ENCODE peak calls at places on chromosomes 11 and 22, in six cellular contexts. E, D, O, V, I and L are unnamed samples.
A peak's percentile ranks its signal among the peaks of the same experiment; 100 is the strongest.

GRCh38 chr11:1162498-1163311 is 5.0 kb downstream of the MUC5AC start:
- DNase-seq in E (no peak), D (no peak), O (no peak), V (no peak), I (peak; percentile 7), L (peak; percentile 60)

GRCh38 chr11:128394436-128395089 is 192.8 kb downstream of the ETS1 start:
- DNase-seq in E (peak; percentile 72), D (no peak), O (no peak), V (no peak), I (peak; percentile 59), L (no peak)

GRCh38 chr22:47693606-47694005 is 931.2 kb downstream of the TBC1D22A start:
- DNase-seq in E (no peak), D (peak; percentile 55), O (no peak), V (no peak), I (no peak), L (no peak)

GRCh38 chr11:75347781-75348613 is 3.5 kb downstream of the ARRB1 start:
- DNase-seq in E (peak; percentile 91), D (no peak), O (no peak), V (peak; percentile 45), I (peak; percentile 54), L (peak; percentile 33)

GRCh38 chr11:77517753-77518152 is 43.9 kb upstream of the PAK1 start:
- DNase-seq in E (no peak), D (no peak), O (no peak), V (no peak), I (no peak), L (no peak)

GRCh38 chr22:29260031-29260560 is 7.7 kb downstream of the RHBDD3 start:
- DNase-seq in E (no peak), D (no peak), O (no peak), V (no peak), I (no peak), L (no peak)

GRCh38 chr11:104142701-104143100 is 21.2 kb downstream of the PDGFD start:
- DNase-seq in E (no peak), D (no peak), O (no peak), V (no peak), I (no peak), L (no peak)

GRCh38 chr11:103354656-103355055 is 245.4 kb downstream of the DYNC2H1 start:
- DNase-seq in E (no peak), D (no peak), O (no peak), V (no peak), I (no peak), L (no peak)

GRCh38 chr22:33539902-33540751 is 380.1 kb downstream of the LARGE1 start:
- DNase-seq in E (no peak), D (no peak), O (no peak), V (peak; percentile 83), I (peak; percentile 72), L (no peak)

GRCh38 chr11:61529537-61530225 is 21.1 kb downstream of the LRRC10B start:
- DNase-seq in E (no peak), D (no peak), O (no peak), V (no peak), I (peak; percentile 59), L (no peak)

GRCh38 chr11:36333897-36334296 is 37.8 kb downstream of the PRR5L start:
- DNase-seq in E (peak; percentile 62), D (peak; percentile 42), O (peak; percentile 53), V (no peak), I (no peak), L (peak; percentile 29)

GRCh38 chr22:32847067-32847491 is 45.6 kb downstream of the TIMP3 start:
- DNase-seq in E (peak; percentile 33), D (no peak), O (no peak), V (peak; percentile 78), I (no peak), L (no peak)

GRCh38 chr22:42972592-42973535 is 42.1 kb downstream of the PACSIN2 start:
- DNase-seq in E (no peak), D (no peak), O (no peak), V (no peak), I (no peak), L (no peak)

GRCh38 chr11:128694618-128695481 is 978 bp downstream of the FLI1 start:
- DNase-seq in E (no peak), D (no peak), O (peak; percentile 66), V (no peak), I (no peak), L (peak; percentile 81)

GRCh38 chr22:42844756-42845155 is 12.3 kb downstream of the ARFGAP3 start:
- DNase-seq in E (peak; percentile 5), D (no peak), O (no peak), V (no peak), I (no peak), L (no peak)

GRCh38 chr22:32661737-32662586 is 139.5 kb upstream of the TIMP3 start:
- DNase-seq in E (peak; percentile 66), D (no peak), O (no peak), V (no peak), I (no peak), L (no peak)

GRCh38 chr11:44893250-44894216 is 57.1 kb downstream of the TP53I11 start:
- DNase-seq in E (no peak), D (no peak), O (peak; percentile 55), V (peak; percentile 66), I (peak; percentile 47), L (no peak)

GRCh38 chr22:40176921-40177737 is 596 bp upstream of the TNRC6B start:
- DNase-seq in E (peak; percentile 76), D (no peak), O (peak; percentile 73), V (peak; percentile 35), I (peak; percentile 46), L (no peak)

GRCh38 chr11:28110839-28111235 is 2.6 kb downstream of the METTL15 start:
- DNase-seq in E (peak; percentile 35), D (no peak), O (no peak), V (no peak), I (no peak), L (no peak)

GRCh38 chr11:126544311-126545056 is 189.0 kb downstream of the ST3GAL4 start:
- DNase-seq in E (peak; percentile 32), D (no peak), O (peak; percentile 94), V (no peak), I (peak; percentile 30), L (peak; percentile 83)

GRCh38 chr11:67117667-67118058 is 1.4 kb upstream of the KDM2A start:
- DNase-seq in E (peak; percentile 52), D (no peak), O (peak; percentile 62), V (peak; percentile 19), I (peak; percentile 61), L (peak; percentile 78)

GRCh38 chr22:44411226-44412135 is 86.6 kb downstream of the RTL6 start:
- DNase-seq in E (no peak), D (no peak), O (no peak), V (no peak), I (no peak), L (peak; percentile 55)

GRCh38 chr11:45896392-45897068 is 10.5 kb downstream of the FREY1 start:
- DNase-seq in E (no peak), D (no peak), O (peak; percentile 84), V (no peak), I (no peak), L (peak; percentile 94)

GRCh38 chr11:1759151-1759850 is 4.4 kb downstream of the CTSD start:
- DNase-seq in E (no peak), D (no peak), O (no peak), V (no peak), I (no peak), L (peak; percentile 49)

GRCh38 chr22:43443072-43443471 is 31.3 kb downstream of the MPPED1 start:
- DNase-seq in E (no peak), D (no peak), O (no peak), V (no peak), I (no peak), L (peak; percentile 49)

GRCh38 chr22:24090581-24090980 is 79.5 kb downstream of the CABIN1 start:
- DNase-seq in E (no peak), D (no peak), O (no peak), V (no peak), I (no peak), L (no peak)

GRCh38 chr11:44638032-44638431 is 72.6 kb downstream of the CD82 start:
- DNase-seq in E (peak; percentile 41), D (peak; percentile 78), O (no peak), V (no peak), I (no peak), L (no peak)

GRCh38 chr22:47151490-47151889 is 389.0 kb downstream of the TBC1D22A start:
- DNase-seq in E (peak; percentile 42), D (no peak), O (no peak), V (no peak), I (no peak), L (no peak)

GRCh38 chr11:82936261-82936660 is 34.7 kb downstream of the DDIAS start:
- DNase-seq in E (peak; percentile 81), D (no peak), O (no peak), V (no peak), I (no peak), L (no peak)

GRCh38 chr22:30340911-30341685 is 14.4 kb upstream of the TBC1D10A start:
- DNase-seq in E (no peak), D (no peak), O (no peak), V (peak; percentile 44), I (no peak), L (peak; percentile 17)

GRCh38 chr11:19398772-19399542 is 158.2 kb upstream of the E2F8 start:
- DNase-seq in E (peak; percentile 68), D (no peak), O (no peak), V (peak; percentile 79), I (peak; percentile 37), L (no peak)

DNA sequence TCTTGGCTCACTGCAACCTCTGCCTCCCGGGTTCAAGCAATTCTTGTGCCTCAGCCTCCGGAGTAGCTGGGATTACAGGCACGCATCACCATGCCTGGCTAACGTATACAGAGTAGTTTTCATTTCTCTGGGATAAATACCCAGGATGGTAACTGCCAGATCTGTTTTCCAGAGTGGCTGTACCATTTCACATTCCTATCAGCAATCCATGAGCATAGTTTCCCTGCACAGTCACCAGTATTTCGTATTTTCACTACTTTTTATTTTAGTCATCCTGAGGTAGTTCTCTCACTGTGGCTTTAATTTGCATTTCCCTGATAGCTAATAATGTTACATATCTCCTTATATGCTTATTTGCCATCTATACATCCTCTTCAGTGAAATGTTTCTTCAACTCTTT is 11.0 kb upstream of the SCARF2 start:
- DNase-seq in E (no peak), D (no peak), O (no peak), V (no peak), I (no peak), L (no peak)
- H3K36me3 ChIP-seq in E (peaks cover 14% of the 10 kb centered on the region), D (peaks cover 24% of the 10 kb centered on the region), O (no peaks in the 10 kb centered on the region), V (peaks cover 15% of the 10 kb centered on the region), I (no peaks in the 10 kb centered on the region), L (no peaks in the 10 kb centered on the region)

GRCh38 chr11:34621876-34622275 is 983 bp downstream of the EHF start:
- DNase-seq in E (no peak), D (no peak), O (no peak), V (no peak), I (no peak), L (no peak)
- H3K4me3 ChIP-seq in E (no peak overlapping the region), D (no peak overlapping the region), O (no peak overlapping the region), V (no peak overlapping the region), I (no peak overlapping the region), L (no peak overlapping the region)

DNA sequence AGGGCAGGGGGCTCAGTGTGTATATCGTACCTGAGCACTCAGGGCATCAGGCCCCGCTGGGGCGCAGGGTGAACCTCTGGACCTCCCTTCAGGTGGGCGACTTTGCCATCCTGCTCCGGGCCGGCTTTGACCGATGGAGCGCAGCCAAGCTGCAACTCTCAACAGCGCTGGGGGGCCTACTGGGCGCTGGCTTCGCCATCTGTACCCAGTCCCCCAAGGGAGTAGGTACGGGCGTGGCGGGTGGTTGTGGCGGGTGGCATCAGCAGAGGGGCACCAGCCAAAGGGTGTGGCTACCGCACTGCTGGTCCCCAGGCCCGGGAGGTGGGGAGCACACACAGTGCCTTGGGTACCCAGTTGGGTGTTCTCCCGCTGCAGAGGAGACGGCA is 6.3 kb downstream of the SLC39A13 start:
- DNase-seq in E (no peak), D (no peak), O (peak; percentile 1), V (no peak), I (no peak), L (no peak)
- H3K36me3 ChIP-seq in E (peaks cover 9% of the 10 kb centered on the region), D (peaks cover 80% of the 10 kb centered on the region), O (no peaks in the 10 kb centered on the region), V (peaks cover 32% of the 10 kb centered on the region), I (no peaks in the 10 kb centered on the region), L (peaks cover 14% of the 10 kb centered on the region)

GRCh38 chr22:25113316-25113721 is 86.3 kb upstream of the CRYBB3 start:
- DNase-seq in E (no peak), D (no peak), O (no peak), V (no peak), I (no peak), L (no peak)
- H3K4me3 ChIP-seq in E (no peak overlapping the region), D (peak overlapping the region; percentile 69), O (no peak overlapping the region), V (no peak overlapping the region), I (no peak overlapping the region), L (no peak overlapping the region)